ENCODE peak calls at places on chromosomes 11 and 22, in seven cellular contexts. K is thoracic aorta; Y is GM12865; A is NB4; T is spleen; H is neural progenitor cell; I is naive thymus-derived CD4-positive, alpha-beta T cell. R is an unnamed sample.

GRCh38 chr11:107931206-107931605 is 3.0 kb downstream of the RAB39A start:
- DNase-seq in K (no peak), Y (no peak), A (no peak), T (no peak), H (no peak), I (no peak), R (peak)

GRCh38 chr11:5596611-5597201 is at the start of gene TRIM6:
- DNase-seq in K (no peak), Y (peak), A (peak), T (peak), H (peak), I (no peak), R (peak)

GRCh38 chr11:64569300-64569970 is 21.6 kb upstream of the SLC22A12 start:
- DNase-seq in K (no peak), Y (no peak), A (no peak), T (peak), H (no peak), I (no peak), R (no peak)

GRCh38 chr11:2761131-2762030 is 61.6 kb upstream of the KCNQ1OT1 start:
- DNase-seq in K (no peak), Y (no peak), A (no peak), T (peak), H (no peak), I (no peak), R (no peak)

GRCh38 chr11:75371930-75372876 is 20.7 kb upstream of the ARRB1 start:
- DNase-seq in K (no peak), Y (no peak), A (no peak), T (peak), H (no peak), I (no peak), R (peak)

GRCh38 chr11:95154514-95154913 is 64.9 kb downstream of the ENDOD1 start:
- DNase-seq in K (no peak), Y (peak), A (peak), T (no peak), H (peak), I (peak), R (peak)

GRCh38 chr22:29270475-29271271 is 2.6 kb downstream of the EWSR1 start:
- DNase-seq in K (no peak), Y (no peak), A (peak), T (no peak), H (peak), I (no peak), R (peak)

GRCh38 chr11:15286465-15286864 is 171.7 kb downstream of the INSC start:
- DNase-seq in K (no peak), Y (no peak), A (no peak), T (no peak), H (no peak), I (no peak), R (no peak)

GRCh38 chr22:37740455-37741311 is 43.8 kb downstream of the TRIOBP start:
- DNase-seq in K (no peak), Y (no peak), A (no peak), T (no peak), H (no peak), I (no peak), R (no peak)

GRCh38 chr11:134443246-134443645 is 31.2 kb upstream of the B3GAT1 start:
- DNase-seq in K (no peak), Y (no peak), A (no peak), T (no peak), H (no peak), I (no peak), R (no peak)

GRCh38 chr22:38973289-38974169 is 8.6 kb upstream of the APOBEC3B start:
- DNase-seq in K (no peak), Y (peak), A (peak), T (peak), H (peak), I (no peak), R (peak)

GRCh38 chr11:86983071-86983488 is 27.9 kb upstream of the FZD4 start:
- DNase-seq in K (no peak), Y (no peak), A (no peak), T (no peak), H (no peak), I (no peak), R (peak)

GRCh38 chr11:108117746-108118371 is 3.5 kb upstream of the ACAT1 start:
- DNase-seq in K (no peak), Y (peak), A (peak), T (no peak), H (peak), I (no peak), R (peak)

GRCh38 chr11:15035283-15035682 is 38.1 kb upstream of the CALCB start:
- DNase-seq in K (no peak), Y (no peak), A (no peak), T (no peak), H (peak), I (no peak), R (no peak)

GRCh38 chr11:2929511-2929879 is 275 bp upstream of the PHLDA2 start:
- DNase-seq in K (peak), Y (peak), A (peak), T (peak), H (peak), I (no peak), R (peak)

GRCh38 chr11:6818967-6819366 is 19.5 kb upstream of the OR6A2 start:
- DNase-seq in K (no peak), Y (no peak), A (no peak), T (no peak), H (no peak), I (no peak), R (no peak)

GRCh38 chr22:46150615-46151423 is 493 bp downstream of the PPARA start:
- DNase-seq in K (no peak), Y (peak), A (peak), T (peak), H (peak), I (peak), R (no peak)

GRCh38 chr11:125948278-125949051 is 2.6 kb downstream of the VSIG10L2 start:
- DNase-seq in K (no peak), Y (no peak), A (no peak), T (no peak), H (no peak), I (no peak), R (no peak)

GRCh38 chr22:20551805-20552449 is 44.5 kb downstream of the MED15 start:
- DNase-seq in K (no peak), Y (no peak), A (no peak), T (peak), H (no peak), I (no peak), R (no peak)

GRCh38 chr22:45019861-45020655 is 10.3 kb upstream of the PHF21B start:
- DNase-seq in K (no peak), Y (no peak), A (no peak), T (no peak), H (no peak), I (no peak), R (no peak)

GRCh38 chr11:134343646-134344045 is 11.9 kb downstream of the GLB1L2 start:
- DNase-seq in K (no peak), Y (no peak), A (no peak), T (no peak), H (no peak), I (no peak), R (no peak)

GRCh38 chr11:32062540-32062939 is 28.3 kb upstream of the RCN1 start:
- DNase-seq in K (no peak), Y (no peak), A (no peak), T (no peak), H (no peak), I (no peak), R (no peak)

GRCh38 chr11:33453225-33453624 is 196.0 kb downstream of the HIPK3 start:
- DNase-seq in K (no peak), Y (no peak), A (no peak), T (no peak), H (no peak), I (no peak), R (no peak)

GRCh38 chr11:128848815-128849455 is 18.2 kb downstream of the KCNJ1 start:
- DNase-seq in K (no peak), Y (peak), A (peak), T (peak), H (peak), I (no peak), R (no peak)

GRCh38 chr11:112656772-112657428 is 304.3 kb upstream of the NCAM1 start:
- DNase-seq in K (no peak), Y (peak), A (no peak), T (no peak), H (no peak), I (no peak), R (peak)

GRCh38 chr11:26950260-26950719 is 43.6 kb upstream of the FIBIN start:
- DNase-seq in K (no peak), Y (no peak), A (no peak), T (no peak), H (no peak), I (no peak), R (peak)

GRCh38 chr11:87966744-87967143 is 208.5 kb downstream of the RAB38 start:
- DNase-seq in K (no peak), Y (no peak), A (no peak), T (no peak), H (peak), I (no peak), R (no peak)

GRCh38 chr11:94997437-94997836 is 23.9 kb downstream of the KDM4D start:
- DNase-seq in K (no peak), Y (no peak), A (no peak), T (no peak), H (no peak), I (no peak), R (no peak)

GRCh38 chr11:125091247-125091876 is 20.1 kb downstream of the TMEM218 start:
- DNase-seq in K (no peak), Y (peak), A (peak), T (peak), H (peak), I (no peak), R (peak)

GRCh38 chr11:110097459-110098012 is 4.3 kb downstream of the ZC3H12C start:
- DNase-seq in K (no peak), Y (no peak), A (no peak), T (no peak), H (no peak), I (no peak), R (no peak)

GRCh38 chr11:103315248-103315647 is 206.0 kb downstream of the DYNC2H1 start:
- DNase-seq in K (no peak), Y (no peak), A (no peak), T (no peak), H (no peak), I (no peak), R (peak)

GRCh38 chr22:38923463-38924196 is 33.8 kb upstream of the APOBEC3A start:
- DNase-seq in K (peak), Y (no peak), A (no peak), T (no peak), H (peak), I (no peak), R (peak)

GRCh38 chr11:93480756-93481155 is 62.4 kb downstream of the SMCO4 start:
- DNase-seq in K (no peak), Y (no peak), A (no peak), T (no peak), H (no peak), I (no peak), R (peak)

GRCh38 chr11:111886032-111886431 is 6.7 kb downstream of the CFAP68 start:
- DNase-seq in K (no peak), Y (no peak), A (no peak), T (no peak), H (no peak), I (no peak), R (no peak)

GRCh38 chr22:47197735-47198500 is 435.5 kb downstream of the TBC1D22A start:
- DNase-seq in K (no peak), Y (no peak), A (no peak), T (peak), H (no peak), I (no peak), R (no peak)

GRCh38 chr11:114345575-114346222 is 49.5 kb downstream of the NNMT start:
- DNase-seq in K (no peak), Y (no peak), A (no peak), T (no peak), H (no peak), I (no peak), R (no peak)

GRCh38 chr11:6095798-6096197 is 11.7 kb upstream of the OR56B4 start:
- DNase-seq in K (no peak), Y (no peak), A (no peak), T (no peak), H (no peak), I (no peak), R (no peak)

GRCh38 chr11:64593156-64594105 is 2.4 kb downstream of the SLC22A12 start:
- DNase-seq in K (no peak), Y (no peak), A (no peak), T (peak), H (no peak), I (no peak), R (no peak)

GRCh38 chr11:44568706-44569473 is 3.4 kb downstream of the CD82 start:
- DNase-seq in K (peak), Y (peak), A (peak), T (peak), H (no peak), I (peak), R (peak)
- H3K4me3 ChIP-seq in K (peak), Y (peak), A (peak), T (no peak), H (no peak), I (peak), R (no peak)

DNA sequence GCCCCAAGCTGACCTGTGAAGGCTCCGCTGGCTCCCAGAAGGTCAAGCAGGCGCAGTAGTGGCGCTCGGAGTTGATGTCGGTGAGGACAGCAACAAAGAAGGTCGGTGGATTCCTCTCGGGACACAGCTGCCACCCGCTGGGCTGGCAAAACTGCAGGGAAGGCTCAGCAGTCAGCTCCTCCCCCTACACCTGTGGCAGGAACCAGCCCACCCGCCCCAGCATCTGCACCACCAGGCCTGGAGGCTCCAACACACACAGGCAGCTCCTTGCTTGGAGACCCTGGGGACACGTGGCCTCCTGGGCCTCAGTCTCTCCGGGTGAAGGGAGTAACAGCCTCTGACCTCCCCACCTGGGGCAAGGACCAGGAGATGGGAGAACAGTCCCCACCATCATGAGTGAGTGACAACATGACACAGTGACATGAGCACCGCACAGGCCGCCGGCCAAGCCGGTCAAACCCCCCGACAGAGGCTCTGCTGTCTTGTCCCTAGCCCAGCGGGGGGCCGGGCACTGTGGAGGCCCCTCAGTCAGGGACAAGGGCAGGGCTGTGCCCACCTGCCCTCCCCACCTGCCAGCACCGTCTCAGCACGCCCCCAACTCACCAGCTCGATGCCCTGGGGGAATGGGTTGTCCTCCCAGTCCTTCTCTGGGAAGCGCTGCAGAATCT is 6.9 kb downstream of the SBF1 start:
- DNase-seq in K (no peak), Y (no peak), A (no peak), T (no peak), H (no peak), I (no peak), R (no peak)
- H3K4me3 ChIP-seq in K (no peak), Y (no peak), A (no peak), T (no peak), H (no peak), I (no peak), R (no peak)

GRCh38 chr11:13207665-13208594 is 69.7 kb upstream of the BMAL1 start:
- DNase-seq in K (no peak), Y (peak), A (peak), T (no peak), H (no peak), I (no peak), R (peak)
- H3K4me3 ChIP-seq in K (peak), Y (peak), A (peak), T (peak), H (no peak), I (peak), R (peak)

DNA sequence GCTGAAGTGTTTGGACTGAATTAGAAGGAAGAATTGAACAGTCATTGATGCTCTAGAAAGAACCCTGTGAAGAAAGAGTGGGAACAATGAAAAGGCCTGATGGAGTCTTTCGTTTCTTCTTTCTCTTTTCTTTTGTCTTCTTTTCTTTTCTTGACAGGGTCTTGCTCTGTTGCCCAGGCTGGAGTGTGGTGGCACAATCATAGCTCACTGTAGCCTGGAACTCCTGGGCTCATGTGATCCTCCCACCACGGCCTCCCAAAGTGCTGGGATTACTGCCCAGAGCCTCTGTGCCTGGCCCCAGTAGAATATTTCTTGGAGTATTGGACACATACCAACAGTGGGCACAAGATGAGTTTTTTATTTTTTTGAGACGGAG is 1.1 kb downstream of the FEN1 start:
- DNase-seq in K (no peak), Y (no peak), A (no peak), T (peak), H (no peak), I (no peak), R (no peak)
- H3K4me3 ChIP-seq in K (no peak), Y (peak), A (peak), T (no peak), H (peak), I (no peak), R (no peak)

DNA sequence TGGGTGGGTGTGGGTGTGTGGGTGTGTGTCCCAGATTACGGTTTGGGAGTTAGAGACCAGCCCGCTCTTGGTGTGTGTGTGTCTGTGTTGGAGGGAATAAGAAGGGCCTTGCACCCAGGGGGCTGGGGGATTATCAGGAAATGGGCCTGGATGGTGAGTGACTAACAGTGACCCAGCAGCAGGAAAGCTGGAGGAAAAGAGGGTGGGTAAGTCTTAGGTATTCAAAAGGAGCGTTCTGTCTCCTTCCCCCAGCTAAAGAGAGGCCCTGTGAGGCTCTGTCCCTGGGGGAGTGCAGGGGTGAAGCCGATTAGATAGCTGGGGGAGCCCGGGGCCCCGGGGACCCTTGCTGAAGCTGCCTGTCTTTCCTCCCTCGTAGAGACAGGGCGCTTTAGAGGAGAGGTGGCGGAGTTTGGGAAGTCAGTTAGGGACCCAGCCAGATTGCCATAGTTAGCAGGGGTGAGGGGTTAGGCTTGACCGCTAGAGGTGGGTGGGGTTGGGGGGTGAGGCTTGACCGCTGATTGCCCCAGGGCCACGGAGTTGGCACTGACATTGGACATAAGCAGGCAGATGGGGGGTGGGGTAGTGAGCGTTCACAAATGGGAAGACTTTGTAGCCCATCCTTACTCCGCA is 1.5 kb downstream of the OAF start:
- DNase-seq in K (no peak), Y (no peak), A (peak), T (no peak), H (no peak), I (no peak), R (peak)
- H3K4me3 ChIP-seq in K (no peak), Y (no peak), A (peak), T (no peak), H (no peak), I (no peak), R (peak)

DNA sequence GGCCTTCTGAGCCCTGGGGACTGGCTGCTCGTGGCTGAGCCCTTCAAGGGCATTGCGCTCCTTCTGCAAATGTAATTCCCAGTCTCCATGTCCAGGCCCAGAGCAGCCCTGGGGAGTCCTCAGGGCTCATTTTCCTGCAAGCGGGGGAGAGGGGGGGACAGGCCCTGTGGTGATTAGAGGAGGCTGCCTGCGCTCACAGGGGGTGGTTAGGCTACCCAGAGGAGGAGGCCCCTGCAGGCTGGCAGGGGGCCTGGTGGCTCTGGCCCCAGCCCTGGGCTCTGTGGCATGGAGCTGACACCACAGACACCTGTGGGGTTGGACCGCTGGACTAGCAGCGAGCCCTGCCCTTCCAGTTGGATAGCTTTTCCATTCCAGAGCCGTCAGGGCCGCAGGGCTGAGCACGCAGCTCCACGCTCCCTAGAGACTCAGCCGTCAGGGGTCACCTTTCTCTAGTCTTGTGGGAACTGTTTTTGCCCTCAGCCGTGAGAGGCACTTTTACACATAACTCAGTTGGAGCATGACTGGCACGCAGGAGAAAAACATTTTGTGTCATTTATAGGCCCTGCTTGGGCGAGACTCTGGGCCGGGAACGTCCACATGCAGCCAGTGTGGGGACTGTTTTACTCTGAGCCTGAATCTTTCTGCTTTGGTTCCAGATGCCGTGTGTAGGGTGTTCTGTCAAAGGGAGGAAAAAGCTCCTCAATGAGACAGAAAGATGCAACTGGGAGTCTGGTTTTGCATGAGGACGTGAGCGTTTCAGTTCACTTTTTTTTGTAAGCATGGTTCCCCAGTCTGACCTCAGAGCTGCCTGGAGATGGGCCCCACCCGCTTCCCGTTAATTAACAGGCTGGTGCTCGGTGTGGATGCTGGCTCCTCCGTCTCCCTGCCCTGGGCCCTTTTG is 58.1 kb downstream of the LRP5 start:
- DNase-seq in K (no peak), Y (peak), A (no peak), T (no peak), H (no peak), I (no peak), R (no peak)
- H3K4me3 ChIP-seq in K (no peak), Y (peak), A (no peak), T (no peak), H (no peak), I (no peak), R (no peak)

R was measured in bronchial epithelial cell.